ENCODE peak calls at places on chromosome 18, in six cellular contexts. C is HepG2, D is endothelial cell of umbilical vein, F is K562, K is H1, Z is WTC11. Y is an unnamed sample.

GRCh38 chr18:55552498-55553189 is 35.3 kb downstream of the TCF4 start:
- DNase-seq in C (no peak), D (no peak), F (no peak), K (no peak), Z (no peak), Y (no peak)

GRCh38 chr18:25314824-25315223 is 37.1 kb downstream of the ZNF521 start:
- DNase-seq in C (no peak), D (no peak), F (no peak), K (no peak), Z (no peak), Y (no peak)

GRCh38 chr18:28576941-28577340 is 400.0 kb upstream of the CDH2 start:
- DNase-seq in C (no peak), D (no peak), F (no peak), K (no peak), Z (no peak), Y (no peak)

GRCh38 chr18:74493689-74494088 is 2.5 kb upstream of the CNDP2 start:
- DNase-seq in C (peak; percentile 68), D (peak; percentile 54), F (no peak), K (peak; percentile 42), Z (peak; percentile 35), Y (peak; percentile 82)

GRCh38 chr18:14577971-14578370 is 34.6 kb upstream of the POTEC start:
- DNase-seq in C (no peak), D (no peak), F (no peak), K (no peak), Z (no peak), Y (no peak)

GRCh38 chr18:45201489-45201888 is 413.8 kb upstream of the SLC14A2 start:
- DNase-seq in C (no peak), D (no peak), F (no peak), K (no peak), Z (no peak), Y (no peak)

GRCh38 chr18:37420315-37420880 is 145.2 kb downstream of the CELF4 start:
- DNase-seq in C (no peak), D (no peak), F (no peak), K (no peak), Z (no peak), Y (no peak)

GRCh38 chr18:10141559-10141958 is 227.7 kb downstream of the VAPA start:
- DNase-seq in C (no peak), D (no peak), F (no peak), K (peak; percentile 35), Z (no peak), Y (peak; percentile 58)

GRCh38 chr18:26648509-26649192 is 100.3 kb upstream of the KCTD1 start:
- DNase-seq in C (no peak), D (no peak), F (no peak), K (no peak), Z (no peak), Y (no peak)

GRCh38 chr18:74661690-74662089 is 64.0 kb downstream of the ZNF407 start:
- DNase-seq in C (no peak), D (no peak), F (no peak), K (no peak), Z (no peak), Y (no peak)

GRCh38 chr18:2444201-2444875 is 127.0 kb downstream of the METTL4 start:
- DNase-seq in C (no peak), D (no peak), F (no peak), K (no peak), Z (no peak), Y (no peak)

GRCh38 chr18:26821181-26821580 is 44.3 kb downstream of the AQP4 start:
- DNase-seq in C (peak; percentile 10), D (no peak), F (no peak), K (no peak), Z (no peak), Y (no peak)

GRCh38 chr18:46250084-46250811 is 146.1 kb downstream of the HAUS1 start:
- DNase-seq in C (no peak), D (peak; percentile 76), F (no peak), K (no peak), Z (no peak), Y (no peak)

GRCh38 chr18:51037230-51037629 is 7.2 kb downstream of the SMAD4 start:
- DNase-seq in C (no peak), D (no peak), F (no peak), K (no peak), Z (no peak), Y (no peak)

GRCh38 chr18:56118422-56118821 is 520.0 kb downstream of the TXNL1 start:
- DNase-seq in C (no peak), D (no peak), F (no peak), K (no peak), Z (no peak), Y (no peak)

GRCh38 chr18:34921271-34921670 is 119.9 kb upstream of the MAPRE2 start:
- DNase-seq in C (no peak), D (no peak), F (no peak), K (no peak), Z (no peak), Y (no peak)

GRCh38 chr18:79631096-79631507 is 48.5 kb upstream of the CTDP1 start:
- DNase-seq in C (no peak), D (no peak), F (no peak), K (no peak), Z (no peak), Y (no peak)

GRCh38 chr18:23645561-23645960 is 17.1 kb downstream of the ANKRD29 start:
- DNase-seq in C (no peak), D (no peak), F (no peak), K (no peak), Z (no peak), Y (no peak)

GRCh38 chr18:54148151-54148550 is 76.3 kb downstream of the MBD2 start:
- DNase-seq in C (no peak), D (no peak), F (no peak), K (no peak), Z (no peak), Y (no peak)

GRCh38 chr18:23627325-23627724 is 35.4 kb downstream of the ANKRD29 start:
- DNase-seq in C (peak; percentile 37), D (peak; percentile 85), F (no peak), K (no peak), Z (no peak), Y (peak; percentile 89)

GRCh38 chr18:10368456-10369453 is 85.7 kb upstream of the APCDD1 start:
- DNase-seq in C (no peak), D (no peak), F (no peak), K (no peak), Z (no peak), Y (no peak)

GRCh38 chr18:77068321-77068841 is 64.2 kb downstream of the MBP start:
- DNase-seq in C (no peak), D (no peak), F (no peak), K (no peak), Z (no peak), Y (no peak)

DNA sequence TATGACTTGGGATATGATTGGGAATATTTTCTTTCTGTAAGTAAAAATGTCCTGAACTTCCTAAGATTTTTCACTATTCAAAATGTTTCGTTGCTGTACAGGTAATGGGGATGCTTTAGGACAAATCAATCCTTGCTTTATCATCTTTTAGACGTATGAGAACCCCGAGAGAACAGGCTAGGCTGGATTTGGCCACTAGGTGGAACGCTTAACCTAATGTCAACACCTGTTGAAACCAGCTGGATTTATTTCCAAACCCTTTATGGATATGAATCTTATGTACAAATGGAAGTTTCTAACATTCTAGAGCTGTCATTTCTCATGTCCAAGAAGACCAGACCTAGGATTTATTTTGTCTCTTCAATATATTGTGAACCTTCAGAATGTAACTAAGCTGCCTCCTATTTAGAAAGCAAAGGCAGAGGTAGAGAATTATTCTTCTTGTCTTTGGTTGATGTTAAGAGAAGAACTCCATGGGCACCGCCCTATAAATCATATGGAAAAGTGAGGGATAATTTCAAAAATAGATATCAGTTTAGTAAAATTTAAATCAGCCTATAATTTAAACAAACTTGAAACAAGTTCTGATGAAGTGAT is 96.7 kb downstream of the PMAIP1 start:
- DNase-seq in C (peak; percentile 15), D (peak; percentile 10), F (peak; percentile 35), K (no peak), Z (peak; percentile 49), Y (peak; percentile 33)
- TF ChIP-seq JUN in C (no peak), D (no peak), F (no peak), K (no peak), Z (no peak), Y (no peak)

DNA sequence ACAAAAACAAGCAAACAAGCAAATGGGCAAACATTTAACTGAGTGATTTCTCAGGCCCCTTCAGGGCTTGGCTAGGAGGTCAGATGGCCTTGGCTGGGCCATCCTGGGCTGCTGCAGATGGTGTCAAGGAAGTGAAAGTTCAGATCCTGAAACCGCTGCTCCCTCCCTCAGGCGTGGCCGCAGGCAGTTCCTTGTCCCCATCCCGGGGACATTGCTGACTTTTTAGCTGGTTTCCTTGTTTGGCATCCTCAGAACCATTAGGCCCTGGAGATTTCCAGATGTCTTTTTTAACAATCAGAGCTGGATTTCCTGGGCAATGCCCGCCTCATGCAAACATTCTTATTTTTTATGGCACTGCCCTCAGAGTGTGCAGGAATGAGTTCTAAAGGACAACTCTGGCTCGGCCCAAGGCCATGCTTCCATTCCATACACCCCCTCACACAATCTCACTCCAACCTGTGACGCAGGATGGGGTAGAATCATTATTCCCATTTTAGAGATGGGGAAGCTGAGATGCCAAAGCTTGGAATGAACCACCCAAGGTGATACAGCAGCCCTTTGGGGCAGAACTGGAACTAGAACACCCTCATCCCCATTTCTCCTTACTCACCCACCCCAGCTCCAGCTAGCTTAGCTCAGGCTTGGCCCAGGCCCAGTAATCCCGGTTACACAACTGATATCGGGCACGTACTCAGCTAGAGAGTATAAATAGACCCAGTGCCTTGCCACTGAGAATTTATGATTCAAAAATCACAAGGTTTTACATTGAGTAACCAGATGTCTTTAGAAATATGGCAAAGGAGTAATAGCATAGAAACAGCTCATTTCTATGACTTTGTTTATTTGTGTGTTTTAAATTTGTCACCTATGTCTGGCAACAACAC is 85.9 kb upstream of the ZCCHC2 start:
- DNase-seq in C (no peak), D (peak; percentile 57), F (no peak), K (no peak), Z (no peak), Y (no peak)
- TF ChIP-seq JUN in C (no peak), D (no peak), F (no peak), K (no peak), Z (no peak), Y (no peak)

DNA sequence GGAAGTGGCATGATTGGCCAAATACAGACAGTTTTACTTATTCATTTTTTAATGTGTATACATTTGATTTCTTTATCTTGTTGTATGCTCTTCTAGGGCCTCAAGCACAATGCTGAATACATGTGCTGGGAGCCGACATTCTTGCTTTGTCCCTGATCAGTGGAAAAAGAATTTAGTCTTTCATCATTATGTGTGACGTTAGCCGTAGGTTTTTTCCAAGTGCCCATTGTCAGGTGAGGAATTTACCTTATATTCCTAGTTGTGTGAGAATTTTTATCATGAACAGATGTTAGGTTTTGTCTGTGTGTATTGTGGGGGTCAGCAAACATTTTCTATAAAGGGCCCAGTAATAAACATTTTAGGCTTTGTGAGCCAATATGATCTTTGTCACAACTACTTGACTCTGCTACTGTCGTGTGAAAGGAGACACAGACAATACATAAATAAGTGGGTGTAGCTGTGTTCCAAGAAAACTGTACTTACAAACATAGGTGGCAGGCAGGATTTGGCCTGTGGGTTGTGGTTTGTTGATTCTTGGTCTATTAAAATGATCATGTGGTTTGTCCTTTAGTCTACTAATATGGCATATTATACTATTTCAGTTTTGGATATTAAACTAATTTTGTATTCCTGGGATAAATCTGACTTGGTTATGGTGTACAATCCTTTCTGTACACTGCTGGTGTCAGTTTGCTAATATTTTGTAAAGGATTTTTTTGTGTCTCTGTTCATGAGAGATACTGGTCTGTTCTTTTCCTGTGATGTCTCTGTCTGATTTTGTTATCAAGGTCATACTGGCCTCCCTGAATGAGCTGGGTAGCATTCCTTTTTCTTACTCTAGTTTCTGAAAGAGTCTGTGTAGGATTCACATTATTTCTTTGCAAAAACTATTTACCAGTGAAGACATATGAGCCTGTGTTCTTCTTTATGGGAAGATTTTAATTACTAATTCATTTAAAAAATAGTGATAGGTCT is 132.2 kb upstream of the SMAD7 start:
- DNase-seq in C (peak; percentile 25), D (no peak), F (no peak), K (no peak), Z (no peak), Y (no peak)
- TF ChIP-seq JUN in C (no peak), D (no peak), F (no peak), K (no peak), Z (no peak), Y (no peak)

GRCh38 chr18:515838-516237 is 15.3 kb upstream of the COLEC12 start:
- DNase-seq in C (no peak), D (peak; percentile 71), F (no peak), K (no peak), Z (no peak), Y (no peak)
- TF ChIP-seq JUN in C (no peak), D (no peak), F (no peak), K (no peak), Z (no peak), Y (no peak)

Y was measured in A549.